ENCODE peak calls at places on chromosome 6, in ten cellular contexts. S, H, G, L, B, X, R, N, W and D are unnamed samples.

GRCh38 chr6:148002067-148002466 is 340.6 kb upstream of the SASH1 start:
- DNase-seq in S (no peak), W (no peak), L (no peak), N (no peak), R (no peak), X (no peak), G (no peak), B (no peak), H (no peak), D (no peak)

GRCh38 chr6:128964233-128964755 is 81.4 kb downstream of the LAMA2 start:
- DNase-seq in X (no peak), N (no peak), S (no peak), L (no peak), H (no peak), R (no peak), B (no peak), W (no peak), G (no peak), D (no peak)

GRCh38 chr6:5435449-5435848 is 174.1 kb downstream of the FARS2 start:
- DNase-seq in X (no peak), B (no peak), R (no peak), N (peak; percentile 39), G (peak; percentile 44), W (peak; percentile 67), S (no peak), H (no peak), L (no peak), D (no peak)

GRCh38 chr6:52574709-52575489 is 2.0 kb downstream of the TRAM2 start:
- DNase-seq in W (no peak), G (no peak), X (no peak), H (no peak), B (no peak), S (peak; percentile 65), L (no peak), R (peak; percentile 84), N (peak; percentile 52), D (no peak)

GRCh38 chr6:30885999-30886896 is 1.9 kb downstream of the DDR1 start:
- DNase-seq in G (peak; percentile 53), L (peak; percentile 88), X (peak; percentile 87), S (no peak), N (peak; percentile 69), H (peak; percentile 69), B (no peak), R (peak; percentile 62), W (peak; percentile 76), D (peak; percentile 85)

GRCh38 chr6:117605169-117605826 is 3.0 kb upstream of the GOPC start:
- DNase-seq in B (peak; percentile 61), R (peak; percentile 72), G (no peak), W (peak; percentile 65), H (peak; percentile 12), X (no peak), L (peak; percentile 56), S (peak; percentile 46), N (peak; percentile 87), D (no peak)

GRCh38 chr6:113562248-113562647 is 294.9 kb upstream of the MARCKS start:
- DNase-seq in N (no peak), G (no peak), R (no peak), W (no peak), S (no peak), H (no peak), X (no peak), L (no peak), B (no peak), D (no peak)

GRCh38 chr6:7986219-7986618 is 75.6 kb upstream of the TXNDC5 start:
- DNase-seq in X (no peak), B (no peak), W (no peak), H (no peak), G (no peak), S (no peak), R (no peak), L (no peak), N (no peak), D (no peak)

GRCh38 chr6:31005249-31006020 is 4.8 kb upstream of the MUC22 start:
- DNase-seq in B (no peak), H (no peak), L (no peak), S (no peak), R (no peak), X (no peak), N (no peak), G (no peak), W (no peak), D (no peak)

GRCh38 chr6:119124079-119124824 is 45.8 kb upstream of the FAM184A start:
- DNase-seq in R (no peak), G (no peak), L (no peak), N (no peak), W (no peak), H (no peak), S (no peak), B (no peak), X (no peak), D (no peak)

GRCh38 chr6:135096403-135097130 is 41.9 kb upstream of the HBS1L start:
- DNase-seq in R (no peak), L (no peak), S (no peak), N (no peak), B (no peak), H (no peak), W (no peak), X (no peak), G (no peak), D (no peak)

GRCh38 chr6:17730078-17730704 is 23.5 kb upstream of the NUP153 start:
- DNase-seq in R (no peak), B (no peak), N (no peak), W (no peak), G (no peak), X (no peak), L (no peak), S (no peak), H (no peak), D (no peak)

GRCh38 chr6:44010411-44011349 is 116.6 kb downstream of the MRPL14 start:
- DNase-seq in S (no peak), R (peak; percentile 58), N (peak; percentile 88), B (no peak), W (peak; percentile 98), G (peak; percentile 95), H (no peak), L (no peak), X (no peak), D (no peak)

GRCh38 chr6:158819213-158819976 is at the start of gene EZR:
- DNase-seq in W (peak; percentile 44), L (peak; percentile 78), R (peak; percentile 94), G (no peak), S (peak; percentile 81), B (peak; percentile 34), N (peak; percentile 77), H (peak; percentile 24), X (peak; percentile 71), D (peak; percentile 90)

GRCh38 chr6:166338854-166339253 is 3.5 kb downstream of the SFT2D1 start:
- DNase-seq in W (no peak), X (no peak), B (no peak), N (no peak), S (no peak), L (no peak), H (no peak), R (no peak), G (no peak), D (no peak)

GRCh38 chr6:136607932-136608772 is 57.9 kb upstream of the MAP7 start:
- DNase-seq in B (peak; percentile 13), W (no peak), H (peak; percentile 23), G (no peak), N (peak; percentile 60), R (peak; percentile 91), L (no peak), S (peak; percentile 78), X (no peak), D (peak; percentile 82)

GRCh38 chr6:14876778-14877613 is 368.9 kb upstream of the JARID2 start:
- DNase-seq in B (no peak), L (no peak), H (no peak), R (no peak), W (peak; percentile 60), G (peak; percentile 67), S (peak; percentile 55), N (peak; percentile 88), X (no peak), D (no peak)

GRCh38 chr6:100693249-100693927 is 187.7 kb downstream of the ASCC3 start:
- DNase-seq in X (no peak), N (no peak), B (no peak), R (no peak), W (no peak), S (no peak), H (no peak), G (no peak), L (no peak), D (no peak)

GRCh38 chr6:112298816-112299281 is 44.5 kb upstream of the LAMA4 start:
- DNase-seq in G (peak; percentile 83), L (no peak), X (no peak), R (no peak), W (peak; percentile 75), H (no peak), S (no peak), N (peak; percentile 74), B (no peak), D (no peak)

GRCh38 chr6:73054958-73055357 is 170.3 kb downstream of the KHDC1L start:
- DNase-seq in W (no peak), B (no peak), R (no peak), S (no peak), H (no peak), N (no peak), X (no peak), L (no peak), G (no peak), D (no peak)